ENCODE peak calls at places on chromosomes 5 and 9, in four cellular contexts. One of them, this sample, is unnamed.

GRCh38 chr5:128038641-128039040 is 44.9 kb upstream of the SLC12A2 start:
- DNase-seq in NCI-H1930: no peak
- DNase-seq in frontal cortex: no peak
- DNase-seq in AG20443: peak; percentile 34
- DNase-seq in this sample: no peak

GRCh38 chr9:76161103-76161502 is 233.1 kb downstream of the RFK start:
- DNase-seq in frontal cortex: no peak
- DNase-seq in AG20443: no peak
- DNase-seq in NCI-H1930: no peak
- DNase-seq in this sample: no peak

GRCh38 chr9:105318729-105319513 is 74.5 kb downstream of the SLC44A1 start:
- DNase-seq in frontal cortex: no peak
- DNase-seq in NCI-H1930: no peak
- DNase-seq in AG20443: no peak
- DNase-seq in this sample: peak; percentile 48

GRCh38 chr5:10706326-10706725 is 54.7 kb downstream of the DAP start:
- DNase-seq in frontal cortex: no peak
- DNase-seq in NCI-H1930: no peak
- DNase-seq in AG20443: no peak
- DNase-seq in this sample: no peak

GRCh38 chr9:81214975-81215374 is 474.4 kb downstream of the TLE1 start:
- DNase-seq in AG20443: no peak
- DNase-seq in NCI-H1930: no peak
- DNase-seq in frontal cortex: no peak
- DNase-seq in this sample: no peak

GRCh38 chr5:112626715-112627114 is 111.0 kb upstream of the APC start:
- DNase-seq in AG20443: no peak
- DNase-seq in NCI-H1930: no peak
- DNase-seq in frontal cortex: no peak
- DNase-seq in this sample: no peak

GRCh38 chr5:91474201-91474600 is 91.1 kb upstream of the ARRDC3 start:
- DNase-seq in NCI-H1930: no peak
- DNase-seq in AG20443: no peak
- DNase-seq in frontal cortex: no peak
- DNase-seq in this sample: no peak

GRCh38 chr9:125258832-125259534 is 2.6 kb upstream of the GAPVD1 start:
- DNase-seq in NCI-H1930: no peak
- DNase-seq in AG20443: no peak
- DNase-seq in frontal cortex: no peak
- DNase-seq in this sample: no peak

GRCh38 chr9:69122086-69122390 is 52.0 kb upstream of the TJP2 start:
- DNase-seq in AG20443: peak; percentile 75
- DNase-seq in frontal cortex: peak; percentile 74
- DNase-seq in NCI-H1930: no peak
- DNase-seq in this sample: peak; percentile 61

GRCh38 chr5:77251921-77252320 is 41.4 kb downstream of the PDE8B start:
- DNase-seq in NCI-H1930: no peak
- DNase-seq in AG20443: no peak
- DNase-seq in frontal cortex: no peak
- DNase-seq in this sample: no peak

GRCh38 chr5:57368010-57368409 is 114.6 kb downstream of the ACTBL2 start:
- DNase-seq in frontal cortex: no peak
- DNase-seq in NCI-H1930: no peak
- DNase-seq in AG20443: peak; percentile 26
- DNase-seq in this sample: peak; percentile 27

GRCh38 chr5:5351288-5352089 is 71.0 kb upstream of the ICE1 start:
- DNase-seq in frontal cortex: no peak
- DNase-seq in NCI-H1930: no peak
- DNase-seq in AG20443: no peak
- DNase-seq in this sample: peak; percentile 59

GRCh38 chr9:93009337-93010015 is 49.0 kb upstream of the SUSD3 start:
- DNase-seq in NCI-H1930: no peak
- DNase-seq in AG20443: peak; percentile 4
- DNase-seq in frontal cortex: no peak
- DNase-seq in this sample: no peak

GRCh38 chr9:21591221-21592062 is 109.3 kb upstream of the IFNE start:
- DNase-seq in NCI-H1930: no peak
- DNase-seq in AG20443: peak; percentile 93
- DNase-seq in frontal cortex: no peak
- DNase-seq in this sample: peak; percentile 88

GRCh38 chr5:138466058-138466899 is 1.0 kb downstream of the EGR1 start:
- DNase-seq in frontal cortex: no peak
- DNase-seq in NCI-H1930: no peak
- DNase-seq in AG20443: no peak
- DNase-seq in this sample: no peak

GRCh38 chr5:132025403-132025971 is 14.0 kb upstream of the ACSL6 start:
- DNase-seq in frontal cortex: no peak
- DNase-seq in AG20443: peak; percentile 5
- DNase-seq in NCI-H1930: no peak
- DNase-seq in this sample: no peak

GRCh38 chr9:120713257-120714087 is 798 bp downstream of the MEGF9 start:
- DNase-seq in frontal cortex: no peak
- DNase-seq in NCI-H1930: no peak
- DNase-seq in AG20443: no peak
- DNase-seq in this sample: no peak

GRCh38 chr5:16909464-16909863 is 26.6 kb downstream of the MYO10 start:
- DNase-seq in NCI-H1930: no peak
- DNase-seq in AG20443: no peak
- DNase-seq in frontal cortex: no peak
- DNase-seq in this sample: no peak

GRCh38 chr5:79069488-79070001 is at the start of the genes BHMT2 and DMGDH:
- DNase-seq in frontal cortex: peak; percentile 38
- DNase-seq in AG20443: peak; percentile 92
- DNase-seq in NCI-H1930: no peak
- DNase-seq in this sample: peak; percentile 43

GRCh38 chr5:179819296-179820126 is 1.2 kb upstream of the SQSTM1 start:
- DNase-seq in AG20443: peak; percentile 59
- DNase-seq in NCI-H1930: no peak
- DNase-seq in frontal cortex: peak; percentile 62
- DNase-seq in this sample: peak; percentile 98

GRCh38 chr9:126989847-126990821 is 75.6 kb downstream of the RALGPS1 start:
- DNase-seq in AG20443: no peak
- DNase-seq in NCI-H1930: no peak
- DNase-seq in frontal cortex: no peak
- DNase-seq in this sample: no peak

GRCh38 chr5:88674262-88675158 is 208.5 kb downstream of the MEF2C start:
- DNase-seq in NCI-H1930: peak; percentile 60
- DNase-seq in frontal cortex: no peak
- DNase-seq in AG20443: peak; percentile 43
- DNase-seq in this sample: peak; percentile 16

GRCh38 chr5:158874814-158875213 is 224.9 kb downstream of the EBF1 start:
- DNase-seq in AG20443: no peak
- DNase-seq in frontal cortex: no peak
- DNase-seq in NCI-H1930: no peak
- DNase-seq in this sample: no peak

GRCh38 chr9:129282308-129283211 is 104.5 kb upstream of the IER5L start:
- DNase-seq in frontal cortex: no peak
- DNase-seq in AG20443: peak; percentile 6
- DNase-seq in NCI-H1930: no peak
- DNase-seq in this sample: no peak

GRCh38 chr9:92517046-92517445 is 18.7 kb downstream of the ECM2 start:
- DNase-seq in frontal cortex: no peak
- DNase-seq in NCI-H1930: no peak
- DNase-seq in AG20443: no peak
- DNase-seq in this sample: no peak

GRCh38 chr9:114266969-114267368 is 55.9 kb upstream of the ORM1 start:
- DNase-seq in frontal cortex: no peak
- DNase-seq in NCI-H1930: no peak
- DNase-seq in AG20443: peak; percentile 78
- DNase-seq in this sample: no peak

GRCh38 chr9:5043381-5043780 is 58.3 kb downstream of the JAK2 start:
- DNase-seq in AG20443: no peak
- DNase-seq in frontal cortex: no peak
- DNase-seq in NCI-H1930: no peak
- DNase-seq in this sample: no peak

GRCh38 chr5:181203842-181204560 is 995 bp downstream of the TRIM7 start:
- DNase-seq in AG20443: no peak
- DNase-seq in frontal cortex: no peak
- DNase-seq in NCI-H1930: no peak
- DNase-seq in this sample: peak; percentile 40

GRCh38 chr9:13175732-13176131 is 103.8 kb downstream of the MPDZ start:
- DNase-seq in NCI-H1930: no peak
- DNase-seq in frontal cortex: no peak
- DNase-seq in AG20443: no peak
- DNase-seq in this sample: no peak

GRCh38 chr9:106859957-106860715 is 2.8 kb upstream of the ZNF462 start:
- DNase-seq in NCI-H1930: peak; percentile 34
- DNase-seq in frontal cortex: no peak
- DNase-seq in AG20443: peak; percentile 9
- DNase-seq in this sample: peak; percentile 16

GRCh38 chr5:40655138-40655537 is 24.6 kb upstream of the PTGER4 start:
- DNase-seq in AG20443: no peak
- DNase-seq in frontal cortex: no peak
- DNase-seq in NCI-H1930: no peak
- DNase-seq in this sample: no peak